ENCODE peak calls at places on chromosomes 2 and 18, in seven cellular contexts. J is GM20000; K is cardiac fibroblast; L is T-helper 1 cell; H is central memory CD4-positive, alpha-beta T cell; E is GM04503; D is fibroblast of mammary gland. P is an unnamed sample.

GRCh38 chr18:50142441-50143120 is 52.4 kb downstream of the MYO5B start:
- DNase-seq in J (no peak), K (no peak), L (no peak), H (no peak), E (no peak), D (no peak), P (no peak)

GRCh38 chr18:78816114-78816513 is 163.5 kb upstream of the SALL3 start:
- DNase-seq in J (no peak), K (no peak), L (no peak), H (no peak), E (no peak), D (no peak), P (no peak)

GRCh38 chr18:33440011-33440383 is 524 bp downstream of the CCDC178 start:
- DNase-seq in J (peak; percentile 43), K (peak; percentile 58), L (no peak), H (no peak), E (no peak), D (peak; percentile 67), P (no peak)

GRCh38 chr2:85165291-85165690 is 32.1 kb downstream of the TCF7L1 start:
- DNase-seq in J (no peak), K (no peak), L (no peak), H (no peak), E (no peak), D (no peak), P (no peak)

GRCh38 chr18:9898792-9899549 is 13.2 kb downstream of the TXNDC2 start:
- DNase-seq in J (no peak), K (peak; percentile 33), L (no peak), H (no peak), E (no peak), D (no peak), P (no peak)

GRCh38 chr2:132448771-132449170 is 32.2 kb downstream of the GPR39 start:
- DNase-seq in J (no peak), K (peak; percentile 72), L (no peak), H (no peak), E (no peak), D (peak; percentile 56), P (peak; percentile 4)

GRCh38 chr2:109009920-109010610 is 21.0 kb upstream of the EDAR start:
- DNase-seq in J (no peak), K (peak; percentile 56), L (no peak), H (no peak), E (peak; percentile 16), D (peak; percentile 64), P (no peak)

GRCh38 chr2:233048569-233049193 is 11.5 kb upstream of the INPP5D start:
- DNase-seq in J (no peak), K (no peak), L (no peak), H (no peak), E (no peak), D (no peak), P (no peak)

GRCh38 chr2:175282300-175282699 is 100.8 kb upstream of the ATP5MC3 start:
- DNase-seq in J (peak; percentile 52), K (peak; percentile 61), L (no peak), H (no peak), E (peak; percentile 3), D (peak; percentile 47), P (peak; percentile 43)

GRCh38 chr2:188292446-188293239 is 969 bp downstream of the GULP1 start:
- DNase-seq in J (no peak), K (peak; percentile 84), L (no peak), H (no peak), E (peak; percentile 39), D (peak; percentile 80), P (no peak)

P was measured in germinal center.